ENCODE peak calls at places on chromosome 16, in four cellular contexts. B is left ventricle myocardium inferior, A is adrenal gland, D is left lung. Y is an unnamed sample. For H3K9me3, the result is how much of the 10 kb centered on the place peaks cover.

GRCh38 chr16:15748654-15749053 is 98.6 kb downstream of the NDE1 start:
- DNase-seq in B (no peak), A (no peak), D (no peak), Y (no peak)

GRCh38 chr16:23104032-23104955 is 45.0 kb downstream of the USP31 start:
- DNase-seq in B (no peak), A (no peak), D (no peak), Y (no peak)

GRCh38 chr16:86396918-86397317 is 113.4 kb upstream of the FOXF1 start:
- DNase-seq in B (no peak), A (no peak), D (no peak), Y (no peak)

GRCh38 chr16:77562497-77562896 is 127.7 kb upstream of the ADAMTS18 start:
- DNase-seq in B (no peak), A (no peak), D (no peak), Y (no peak)

GRCh38 chr16:57884655-57885133 is 82.4 kb upstream of the KIFC3 start:
- DNase-seq in B (no peak), A (no peak), D (no peak), Y (no peak)

GRCh38 chr16:1818873-1819525 is 7.6 kb downstream of the HAGH start:
- DNase-seq in B (no peak), A (no peak), D (no peak), Y (no peak)

GRCh38 chr16:84455031-84455430 is 49.4 kb downstream of the MEAK7 start:
- DNase-seq in B (no peak), A (no peak), D (no peak), Y (no peak)

GRCh38 chr16:27436065-27436464 is 34.1 kb downstream of the IL21R start:
- DNase-seq in B (no peak), A (no peak), D (no peak), Y (no peak)

GRCh38 chr16:77327717-77328116 is 107.1 kb downstream of the ADAMTS18 start:
- DNase-seq in B (no peak), A (no peak), D (no peak), Y (no peak)

GRCh38 chr16:66512589-66513404 is 37.1 kb downstream of the TK2 start:
- DNase-seq in B (no peak), A (peak), D (peak), Y (peak)

GRCh38 chr16:56848955-56849689 is 15.9 kb upstream of the SLC12A3 start:
- DNase-seq in B (no peak), A (peak), D (no peak), Y (no peak)

GRCh38 chr16:46830902-46831647 is at the start of gene C16orf87:
- DNase-seq in B (peak), A (peak), D (peak), Y (peak)

GRCh38 chr16:22189473-22190168 is 16.5 kb upstream of the EEF2K start:
- DNase-seq in B (peak), A (peak), D (no peak), Y (peak)

GRCh38 chr16:48574148-48574547 is 35.8 kb downstream of the N4BP1 start:
- DNase-seq in B (no peak), A (no peak), D (no peak), Y (no peak)

GRCh38 chr16:12225816-12226480 is 249.4 kb downstream of the SNX29 start:
- DNase-seq in B (no peak), A (no peak), D (no peak), Y (no peak)

GRCh38 chr16:8670014-8670560 is 4.3 kb upstream of the ABAT start:
- DNase-seq in B (no peak), A (no peak), D (no peak), Y (no peak)

GRCh38 chr16:23134274-23134673 is 15.0 kb downstream of the USP31 start:
- DNase-seq in B (peak), A (peak), D (no peak), Y (no peak)

GRCh38 chr16:89324056-89325010 is 106.8 kb downstream of the ZNF778 start:
- DNase-seq in B (no peak), A (no peak), D (peak), Y (no peak)

GRCh38 chr16:5584100-5584499 is 486.5 kb upstream of the EEF2KMT start:
- DNase-seq in B (no peak), A (no peak), D (no peak), Y (no peak)

GRCh38 chr16:11621539-11621919 is 34.8 kb upstream of the LITAF start:
- DNase-seq in B (no peak), A (no peak), D (no peak), Y (no peak)

GRCh38 chr16:89052191-89052787 is 41.4 kb upstream of the ACSF3 start:
- DNase-seq in B (no peak), A (no peak), D (peak), Y (peak)

GRCh38 chr16:89080251-89080853 is 13.3 kb upstream of the ACSF3 start:
- DNase-seq in B (no peak), A (no peak), D (peak), Y (no peak)

GRCh38 chr16:4377573-4378146 is 6.0 kb downstream of the VASN start:
- DNase-seq in B (no peak), A (no peak), D (no peak), Y (no peak)

GRCh38 chr16:58299757-58300349 is 5.0 kb upstream of the PRSS54 start:
- DNase-seq in B (no peak), A (peak), D (no peak), Y (no peak)

GRCh38 chr16:52976539-52977167 is 76.0 kb downstream of the CHD9NB start:
- DNase-seq in B (no peak), A (peak), D (no peak), Y (no peak)

GRCh38 chr16:86134802-86135461 is 236.0 kb downstream of the IRF8 start:
- DNase-seq in B (no peak), A (no peak), D (no peak), Y (no peak)

GRCh38 chr16:77496934-77497333 is 62.1 kb upstream of the ADAMTS18 start:
- DNase-seq in B (no peak), A (no peak), D (no peak), Y (no peak)

GRCh38 chr16:35148748-35149147 is 1689.3 kb downstream of the TP53TG3F start:
- DNase-seq in B (no peak), A (no peak), D (no peak), Y (no peak)
- H3K9me3 ChIP-seq in B (under half), A (under half), D (under half), Y (half or more)

GRCh38 chr16:617855-618254 is 12.9 kb upstream of the WFIKKN1 start:
- DNase-seq in B (no peak), A (no peak), D (peak), Y (no peak)
- TF ChIP-seq CTCF in B (no peak), A (no peak), D (no peak), Y (no peak)

GRCh38 chr16:79211581-79211980 is 389.0 kb downstream of the MAF start:
- DNase-seq in B (no peak), A (no peak), D (no peak), Y (no peak)
- H3K9me3 ChIP-seq in B (under half), A (under half), D (under half), Y (under half)

GRCh38 chr16:87927195-87927562 is 9.2 kb downstream of the CA5A start:
- DNase-seq in B (no peak), A (no peak), D (no peak), Y (no peak)
- TF ChIP-seq CTCF in B (no peak), A (no peak), D (no peak), Y (no peak)

GRCh38 chr16:35492225-35492624 is 2032.8 kb downstream of the TP53TG3F start:
- DNase-seq in B (no peak), A (no peak), D (no peak), Y (no peak)
- H3K9me3 ChIP-seq in B (under half), A (under half), D (under half), Y (under half)

DNA sequence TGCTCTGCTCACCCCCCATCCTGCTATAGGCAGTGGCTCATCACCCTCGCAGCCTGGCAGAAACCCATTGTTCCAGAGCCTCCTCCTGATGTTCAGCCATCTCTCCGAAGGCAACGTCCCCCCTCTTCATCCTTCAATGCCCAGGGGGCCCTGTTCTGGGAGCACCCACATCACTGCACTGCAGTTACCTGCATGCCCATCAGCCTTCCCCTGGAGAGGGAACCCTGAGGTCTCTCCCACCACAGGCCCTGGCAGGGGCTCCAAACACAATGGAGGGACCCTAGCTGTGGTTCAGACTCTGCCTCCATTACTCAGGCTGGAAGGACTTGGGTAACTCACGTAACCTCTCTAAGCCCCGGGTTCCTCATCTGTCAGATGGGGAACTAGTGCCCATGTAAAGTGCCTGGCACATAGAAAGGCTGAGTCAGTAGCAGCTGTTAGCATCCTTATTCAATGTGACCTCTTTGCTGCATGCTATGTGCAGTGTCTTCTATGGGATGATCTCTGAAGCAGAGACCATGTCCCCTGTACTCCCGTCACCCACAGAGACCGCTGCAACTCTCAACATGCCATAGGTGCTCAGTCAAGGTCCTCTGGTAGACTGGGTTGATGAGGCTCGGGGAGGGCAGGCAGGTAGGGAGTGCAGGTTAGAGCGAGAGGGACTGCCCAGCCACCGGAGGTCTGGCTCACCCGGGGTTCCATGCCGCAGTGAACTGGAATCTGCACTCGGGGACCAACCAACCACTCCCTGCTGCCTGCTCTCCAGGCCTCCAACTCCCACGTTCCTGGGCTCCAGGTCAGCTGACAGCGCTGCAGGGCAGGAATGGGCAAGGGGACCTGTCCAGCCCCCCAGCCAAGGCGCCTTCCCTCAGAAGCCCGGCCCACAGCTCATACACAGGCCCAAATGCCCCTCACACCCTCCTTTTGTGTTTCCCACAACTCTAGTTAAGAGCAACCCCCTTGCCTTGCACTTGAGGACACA is 233.2 kb downstream of the ZNF423 start:
- DNase-seq in B (no peak), A (no peak), D (no peak), Y (no peak)
- TF ChIP-seq CTCF in B (no peak), A (no peak), D (no peak), Y (no peak)

GRCh38 chr16:35798885-35799426 is 2339.5 kb downstream of the TP53TG3F start:
- DNase-seq in B (peak), A (no peak), D (peak), Y (no peak)

GRCh38 chr16:35797811-35798210 is 2338.4 kb downstream of the TP53TG3F start:
- DNase-seq in B (no peak), A (no peak), D (no peak), Y (no peak)

GRCh38 chr16:35792516-35793285 is 2333.3 kb downstream of the TP53TG3F start:
- DNase-seq in B (no peak), A (no peak), D (peak), Y (no peak)

DNA sequence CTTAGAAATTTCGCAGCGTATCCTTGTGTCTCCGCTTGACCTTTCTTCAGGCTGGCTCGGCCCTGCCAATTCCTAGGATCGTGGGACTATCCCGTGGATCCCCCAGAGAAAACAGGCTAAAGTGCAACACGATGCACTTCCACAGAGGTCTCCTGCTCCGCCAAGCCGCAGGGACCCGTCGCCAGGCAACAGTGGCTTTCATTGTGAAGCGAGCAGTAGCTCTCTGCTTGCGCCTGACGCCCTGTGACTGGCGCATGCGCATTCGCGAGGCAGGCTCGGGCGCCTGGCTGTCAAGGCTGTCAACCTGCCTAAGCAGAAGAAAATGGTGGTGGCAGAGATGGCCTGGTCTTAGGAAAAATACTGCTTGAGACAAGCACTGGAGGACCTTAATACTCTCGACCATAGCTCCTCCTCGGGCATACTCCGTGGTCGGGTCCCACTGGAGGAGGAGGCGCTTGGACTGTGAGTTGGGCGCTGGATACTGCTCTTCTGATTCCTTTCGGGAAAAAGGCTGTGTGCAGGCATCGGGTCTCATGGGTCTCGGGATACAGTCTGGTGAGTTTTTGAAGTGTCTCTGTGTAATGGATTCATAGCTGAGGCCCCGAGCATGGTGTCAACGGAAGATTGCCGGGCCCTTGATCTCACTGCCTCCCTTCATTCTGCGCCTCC is 2336.1 kb downstream of the TP53TG3F start:
- DNase-seq in B (no peak), A (no peak), D (peak), Y (no peak)
- H3K9me3 ChIP-seq in B (under half), A (under half), D (under half), Y (under half)

Y was measured in breast epithelium.